ENCODE peak calls at places on chromosomes 5 and 9, in seven cellular contexts. U is bronchial epithelial cell, L is HFF-Myc, W is coronary artery, R is PC-9, P is osteoblast, J is GM23338. S is an unnamed sample.

GRCh38 chr9:105842023-105842644 is 147.8 kb downstream of the TMEM38B start:
- DNase-seq in U (peak), L (no peak), W (no peak), R (peak), P (no peak), J (peak), S (no peak)

GRCh38 chr5:148970228-148970627 is 92.6 kb downstream of the SH3TC2 start:
- DNase-seq in U (no peak), L (no peak), W (no peak), R (no peak), P (peak), J (peak), S (no peak)

GRCh38 chr9:132008184-132008781 is 71.4 kb downstream of the MED27 start:
- DNase-seq in U (peak), L (no peak), W (no peak), R (no peak), P (peak), J (no peak), S (no peak)

GRCh38 chr5:60883229-60883628 is 39.2 kb upstream of the ELOVL7 start:
- DNase-seq in U (peak), L (no peak), W (no peak), R (no peak), P (peak), J (peak), S (no peak)

GRCh38 chr5:171309526-171310333 is 682 bp downstream of the TLX3 start:
- DNase-seq in U (no peak), L (no peak), W (peak), R (no peak), P (no peak), J (no peak), S (no peak)

GRCh38 chr5:36168737-36169136 is 16.8 kb downstream of the SKP2 start:
- DNase-seq in U (no peak), L (no peak), W (no peak), R (no peak), P (no peak), J (no peak), S (no peak)

GRCh38 chr5:105506692-105507277 is 1944.2 kb upstream of the NUDT12 start:
- DNase-seq in U (peak), L (no peak), W (no peak), R (no peak), P (no peak), J (peak), S (no peak)

GRCh38 chr9:126838895-126839294 is 21.5 kb upstream of the ZBTB34 start:
- DNase-seq in U (no peak), L (no peak), W (no peak), R (no peak), P (no peak), J (no peak), S (no peak)

GRCh38 chr9:134605351-134605968 is 36.1 kb upstream of the COL5A1 start:
- DNase-seq in U (no peak), L (no peak), W (peak), R (no peak), P (no peak), J (no peak), S (no peak)

GRCh38 chr5:82745016-82745415 is 332.2 kb downstream of the TMEM167A start:
- DNase-seq in U (peak), L (no peak), W (no peak), R (no peak), P (no peak), J (no peak), S (no peak)

GRCh38 chr9:84331119-84331791 is 9.3 kb downstream of the SLC28A3 start:
- DNase-seq in U (peak), L (no peak), W (no peak), R (peak), P (peak), J (peak), S (no peak)

DNA sequence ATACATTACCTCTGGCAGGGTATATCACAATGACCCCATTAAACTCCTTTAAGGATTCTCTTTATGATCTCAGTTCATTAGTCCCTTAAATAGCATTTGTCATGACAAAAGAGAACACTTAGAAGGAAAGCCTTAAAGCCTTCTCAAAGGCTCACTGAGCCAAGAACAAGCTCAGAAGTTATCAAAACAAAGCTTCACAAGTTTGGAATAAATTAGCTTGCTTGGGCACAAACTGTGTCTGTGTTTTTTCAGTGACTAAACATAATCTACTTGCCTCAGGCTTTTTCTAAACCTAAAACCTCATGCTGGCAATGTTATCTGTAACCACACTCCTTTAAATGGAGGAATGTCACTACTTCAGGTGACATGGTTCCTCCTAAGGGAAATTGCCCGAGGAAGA is 1114.9 kb upstream of the C9orf72 start:
- DNase-seq in U (peak), L (no peak), W (no peak), R (no peak), P (no peak), J (peak), S (no peak)
- H3K4me3 ChIP-seq in U (no peak), L (no peak), W (no peak), R (no peak), P (no peak), J (no peak), S (no peak)

DNA sequence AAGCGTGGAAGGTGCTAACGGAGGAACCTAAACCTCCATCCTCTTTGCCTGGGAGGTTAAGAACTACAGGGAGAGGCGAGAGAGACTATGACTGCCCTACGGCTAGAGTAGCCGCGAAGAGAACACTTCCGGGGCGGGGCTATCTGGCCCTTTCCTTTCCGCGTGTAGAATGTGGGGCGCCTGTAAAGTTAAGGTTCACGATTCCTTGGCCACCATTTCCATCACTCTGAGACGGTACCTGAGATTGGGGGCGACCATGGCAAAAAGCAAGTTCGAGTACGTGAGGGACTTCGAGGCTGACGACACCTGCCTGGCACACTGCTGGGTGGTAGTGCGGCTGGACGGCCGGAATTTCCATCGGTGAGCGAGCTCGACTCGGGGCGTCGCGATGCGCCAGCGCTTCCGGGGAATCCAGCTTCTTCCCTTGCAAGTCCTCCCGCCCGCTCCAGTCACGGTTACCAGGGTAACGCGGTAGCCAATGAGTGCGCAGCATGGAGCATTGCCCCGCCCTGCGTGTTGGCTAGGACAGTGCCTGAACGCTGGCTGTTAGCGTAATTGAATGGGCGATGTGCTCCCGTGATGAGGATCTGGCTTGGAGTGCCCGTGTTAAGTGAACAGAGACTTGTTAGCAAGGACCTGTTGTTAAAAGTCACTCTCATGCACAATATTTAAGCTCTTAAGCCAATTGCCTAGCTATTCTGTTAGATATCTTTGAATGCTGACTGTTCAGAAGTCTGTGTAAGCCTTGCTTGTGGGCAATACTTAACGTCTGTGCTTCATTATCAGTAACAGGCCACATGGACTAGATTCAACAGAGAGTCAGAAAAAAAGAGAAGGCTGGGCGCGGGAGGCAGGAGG is at the start of gene THG1L:
- DNase-seq in U (peak), L (peak), W (peak), R (peak), P (peak), J (peak), S (peak)
- H3K4me3 ChIP-seq in U (peak), L (peak), W (peak), R (peak), P (peak), J (peak), S (peak)

GRCh38 chr5:119353213-119353612 is 2.6 kb upstream of the TNFAIP8 start:
- DNase-seq in U (no peak), L (no peak), W (no peak), R (no peak), P (no peak), J (peak), S (no peak)

GRCh38 chr5:119353686-119354366 is 2.0 kb upstream of the TNFAIP8 start:
- DNase-seq in U (no peak), L (no peak), W (no peak), R (no peak), P (peak), J (no peak), S (no peak)

GRCh38 chr5:119355636-119356383 is at the start of gene TNFAIP8:
- DNase-seq in U (peak), L (no peak), W (peak), R (peak), P (peak), J (peak), S (no peak)

GRCh38 chr5:119355244-119355635 is 579 bp upstream of the TNFAIP8 start:
- DNase-seq in U (peak), L (no peak), W (no peak), R (peak), P (no peak), J (peak), S (no peak)

GRCh38 chr5:119354522-119355243 is 1.1 kb upstream of the TNFAIP8 start:
- DNase-seq in U (no peak), L (no peak), W (no peak), R (no peak), P (no peak), J (no peak), S (no peak)
- H3K4me3 ChIP-seq in U (no peak), L (no peak), W (peak), R (peak), P (no peak), J (peak), S (no peak)

GRCh38 chr5:115469904-115470516 is 74.6 kb downstream of the FEM1C start:
- DNase-seq in U (no peak), L (no peak), W (no peak), R (no peak), P (no peak), J (no peak), S (no peak)
- H3K4me3 ChIP-seq in U (no peak), L (no peak), W (no peak), R (no peak), P (no peak), J (no peak), S (no peak)

GRCh38 chr9:33752130-33752637 is 43.2 kb upstream of the PRSS3 start:
- DNase-seq in U (no peak), L (no peak), W (no peak), R (no peak), P (no peak), J (no peak), S (no peak)

GRCh38 chr9:33750307-33750838 is 45.0 kb upstream of the PRSS3 start:
- DNase-seq in U (no peak), L (no peak), W (no peak), R (no peak), P (peak), J (peak), S (no peak)

GRCh38 chr9:33748633-33749304 is 46.6 kb upstream of the PRSS3 start:
- DNase-seq in U (no peak), L (no peak), W (no peak), R (no peak), P (no peak), J (no peak), S (no peak)

GRCh38 chr9:33751536-33752129 is 43.7 kb upstream of the PRSS3 start:
- DNase-seq in U (no peak), L (no peak), W (no peak), R (no peak), P (no peak), J (no peak), S (no peak)

DNA sequence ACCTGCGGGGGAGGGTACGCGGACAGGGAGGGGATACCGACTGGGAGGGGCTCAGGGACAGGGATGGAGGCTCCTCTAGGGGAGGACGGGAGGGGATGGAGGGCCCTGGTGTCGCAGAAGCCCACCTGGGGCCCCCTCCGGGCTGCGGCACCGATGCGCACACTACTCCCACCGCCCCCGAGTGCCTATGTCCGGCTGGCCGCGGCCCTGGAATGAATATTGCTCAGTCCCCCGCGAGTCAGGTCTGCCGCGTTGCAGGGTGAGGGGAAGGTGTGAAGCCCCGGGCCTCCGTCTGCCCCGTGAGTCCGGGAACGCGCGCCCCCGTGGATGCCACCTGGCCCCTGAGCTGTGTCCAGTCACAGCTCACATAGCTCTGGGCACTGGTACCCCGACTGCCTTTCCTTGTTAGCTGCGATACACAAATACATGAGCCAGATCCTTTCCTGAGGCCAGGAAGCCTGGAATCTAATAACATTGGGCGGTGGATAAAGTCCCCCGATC is 44.5 kb upstream of the PRSS3 start:
- DNase-seq in U (no peak), L (no peak), W (no peak), R (no peak), P (peak), J (peak), S (no peak)
- H3K4me3 ChIP-seq in U (peak), L (peak), W (peak), R (peak), P (peak), J (peak), S (peak)

DNA sequence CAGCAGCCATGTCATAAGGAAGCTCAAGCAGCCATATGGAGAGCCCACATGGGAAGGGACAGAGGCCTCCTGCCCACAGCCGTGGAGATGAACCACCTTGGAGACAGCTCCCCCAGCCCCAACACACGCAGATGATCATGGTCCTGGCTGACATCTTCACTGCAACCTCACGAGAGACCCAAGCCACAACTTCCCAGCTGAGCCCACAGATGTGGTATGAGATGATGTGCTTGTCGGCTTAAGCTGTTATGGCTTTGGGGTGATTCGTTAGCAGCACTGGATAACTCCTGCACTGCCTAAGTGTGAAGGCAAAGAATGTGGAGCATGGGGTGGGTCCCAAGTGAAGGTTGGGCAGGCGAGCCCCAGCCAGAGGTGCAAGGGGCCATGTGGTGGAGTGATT is 163.4 kb downstream of the ERCC6L2 start:
- DNase-seq in U (no peak), L (no peak), W (no peak), R (no peak), P (no peak), J (no peak), S (no peak)
- H3K4me3 ChIP-seq in U (no peak), L (no peak), W (no peak), R (no peak), P (no peak), J (no peak), S (no peak)

DNA sequence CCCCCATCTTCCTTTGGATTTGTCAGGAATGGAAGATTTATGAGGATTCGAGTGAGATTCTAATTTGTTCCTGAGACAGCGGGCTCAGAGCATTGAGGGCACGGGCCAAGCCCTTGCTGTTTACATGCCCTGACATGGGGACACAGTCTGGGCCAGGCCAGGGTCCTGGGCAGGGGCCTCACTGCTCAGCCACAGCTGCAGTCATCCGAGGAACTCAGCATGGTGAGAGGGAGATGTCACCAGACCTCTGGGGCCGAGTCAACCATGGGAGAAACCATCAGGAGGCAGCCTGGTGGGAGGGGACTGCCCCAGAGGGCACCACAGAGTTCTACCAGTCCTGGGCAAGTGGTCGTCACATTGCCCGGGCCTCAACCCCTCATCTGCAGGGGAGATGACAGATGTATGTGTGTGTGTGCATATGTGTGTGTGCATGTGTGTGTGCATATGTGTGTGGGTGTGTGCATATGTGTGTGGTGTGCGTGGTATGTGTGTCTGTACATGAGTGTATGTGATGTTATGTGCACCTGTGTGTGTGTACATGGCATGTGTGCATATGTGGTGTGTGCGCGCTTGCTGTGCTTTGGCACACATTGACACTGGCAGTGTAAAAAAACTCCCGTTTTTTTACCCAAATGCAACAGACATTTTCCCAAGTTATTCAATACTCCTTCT is 42.4 kb upstream of the TMEM250 start:
- DNase-seq in U (no peak), L (no peak), W (no peak), R (no peak), P (no peak), J (no peak), S (no peak)
- H3K4me3 ChIP-seq in U (no peak), L (no peak), W (no peak), R (no peak), P (no peak), J (no peak), S (no peak)

DNA sequence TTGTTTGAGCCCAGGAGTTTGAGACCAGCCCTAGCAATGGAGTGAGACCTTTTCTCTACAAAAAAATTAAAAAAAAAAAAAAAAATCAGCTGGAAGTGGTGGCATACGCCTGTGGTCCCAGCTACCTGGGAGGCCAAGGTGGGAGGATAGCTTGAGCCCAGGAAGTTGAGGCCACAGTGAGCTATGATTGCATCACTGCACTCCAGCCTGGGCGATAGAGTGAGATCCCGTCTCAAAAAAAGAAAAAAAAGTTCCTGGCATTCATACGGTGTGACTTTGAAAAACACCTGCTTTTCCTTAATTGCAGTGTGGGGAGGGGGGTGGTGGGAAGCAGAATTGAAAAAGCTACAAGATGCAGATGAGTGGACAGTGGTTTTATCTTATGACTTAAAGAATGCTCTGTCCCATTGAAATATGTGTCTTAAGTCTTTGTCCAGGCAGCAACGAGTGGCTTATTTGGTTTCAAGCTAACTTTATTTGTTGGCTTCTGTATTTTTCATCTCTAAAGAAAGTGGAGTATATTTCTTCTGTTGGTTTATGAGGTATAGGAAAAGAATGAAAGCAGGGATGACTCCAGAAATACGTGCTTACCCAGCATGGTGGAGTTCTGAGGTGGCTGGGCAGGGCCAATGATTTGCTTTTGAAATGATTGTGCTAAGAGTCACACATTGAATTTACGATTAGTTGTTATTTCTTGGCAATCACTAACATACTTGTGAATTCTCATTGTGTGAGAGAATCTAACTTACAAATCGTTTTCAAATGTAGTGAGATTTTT is 27.8 kb downstream of the ROPN1L start:
- DNase-seq in U (peak), L (no peak), W (no peak), R (no peak), P (peak), J (no peak), S (peak)
- H3K4me3 ChIP-seq in U (no peak), L (no peak), W (no peak), R (no peak), P (no peak), J (no peak), S (no peak)

S was measured in BJ.